ENCODE peak calls at places on chromosomes 3 and 15, in seven cellular contexts. A is right lobe of liver; L is CD8-positive, alpha-beta memory T cell; O is colonic mucosa; N is SJSA1; M is AG04450; E is CD4-positive, alpha-beta memory T cell. F is an unnamed sample.
A peak's percentile ranks its signal among the peaks of the same experiment; 100 is the strongest.

GRCh38 chr3:171825222-171825828 is 15.0 kb upstream of the PLD1 start:
- DNase-seq in E (no peak), M (no peak), A (no peak), N (no peak), O (no peak), L (no peak), F (no peak)

GRCh38 chr3:183490653-183491052 is 62.2 kb upstream of the MCF2L2 start:
- DNase-seq in N (no peak), O (peak; percentile 87), L (no peak), M (no peak), A (peak; percentile 22), E (no peak), F (no peak)

GRCh38 chr15:99251436-99251821 is at the start of gene LRRC28:
- DNase-seq in N (peak; percentile 76), A (no peak), M (no peak), L (no peak), O (no peak), E (no peak), F (no peak)

GRCh38 chr3:24829011-24829581 is 334.4 kb upstream of the THRB start:
- DNase-seq in O (peak; percentile 37), E (no peak), M (no peak), A (peak; percentile 61), N (no peak), L (no peak), F (no peak)

GRCh38 chr15:42191610-42192346 is 16.3 kb downstream of the VPS39 start:
- DNase-seq in N (no peak), A (no peak), L (no peak), E (no peak), M (no peak), O (no peak), F (no peak)

GRCh38 chr15:63390689-63391088 is 9.0 kb upstream of the CA12 start:
- DNase-seq in M (no peak), A (no peak), O (no peak), N (no peak), E (no peak), L (no peak), F (no peak)

GRCh38 chr15:50183112-50183794 is 1.3 kb downstream of the SLC27A2 start:
- DNase-seq in E (no peak), M (no peak), A (no peak), O (peak; percentile 22), N (no peak), L (no peak), F (peak; percentile 0)

GRCh38 chr3:145094355-145094941 is 1066.5 kb downstream of the PLOD2 start:
- DNase-seq in O (no peak), E (no peak), M (peak; percentile 16), L (no peak), N (no peak), A (no peak), F (no peak)

GRCh38 chr3:168684519-168684918 is 588.8 kb upstream of the GOLIM4 start:
- DNase-seq in L (no peak), M (no peak), O (no peak), A (no peak), N (no peak), E (no peak), F (no peak)

GRCh38 chr15:60184579-60184978 is 180.5 kb downstream of the FOXB1 start:
- DNase-seq in E (no peak), L (no peak), A (no peak), M (no peak), O (no peak), N (peak; percentile 44), F (no peak)

GRCh38 chr3:86228106-86228505 is 762.8 kb downstream of the VGLL3 start:
- DNase-seq in E (no peak), L (no peak), N (no peak), M (no peak), O (no peak), A (no peak), F (no peak)

GRCh38 chr3:69012836-69013255 is 638 bp downstream of the EOGT start:
- DNase-seq in L (peak; percentile 7), A (peak; percentile 64), N (peak; percentile 45), O (peak; percentile 48), M (no peak), E (no peak), F (peak; percentile 38)

GRCh38 chr15:83993591-83993990 is 242.0 kb upstream of the GOLGA6L4 start:
- DNase-seq in O (no peak), L (no peak), M (no peak), E (no peak), N (no peak), A (no peak), F (no peak)

GRCh38 chr3:10768995-10769394 is 47.0 kb upstream of the SLC6A11 start:
- DNase-seq in L (no peak), M (no peak), N (no peak), A (no peak), E (no peak), O (no peak), F (no peak)

GRCh38 chr15:29456255-29456654 is 186.6 kb upstream of the NSMCE3 start:
- DNase-seq in N (no peak), M (no peak), O (no peak), E (no peak), A (no peak), L (no peak), F (no peak)

GRCh38 chr3:173920386-173920785 is 522.8 kb downstream of the NLGN1 start:
- DNase-seq in A (no peak), O (no peak), L (no peak), M (no peak), N (no peak), E (no peak), F (no peak)

GRCh38 chr3:17741621-17742091 is 775 bp downstream of the TBC1D5 start:
- DNase-seq in O (no peak), L (no peak), A (no peak), E (no peak), N (no peak), M (no peak), F (no peak)

GRCh38 chr3:17261627-17262369 is 377.0 kb downstream of the PLCL2 start:
- DNase-seq in L (no peak), N (no peak), M (no peak), A (no peak), E (no peak), O (no peak), F (no peak)

GRCh38 chr15:89971592-89971997 is 29.5 kb upstream of the ZNF710 start:
- DNase-seq in M (no peak), L (peak; percentile 17), N (peak; percentile 18), O (peak; percentile 78), E (peak; percentile 37), A (peak; percentile 65), F (peak; percentile 60)

GRCh38 chr3:174002543-174002942 is 605.0 kb downstream of the NLGN1 start:
- DNase-seq in N (no peak), E (no peak), L (no peak), M (no peak), O (no peak), A (no peak), F (no peak)

GRCh38 chr15:89359471-89360293 is 25.1 kb upstream of the POLG start:
- DNase-seq in O (no peak), E (no peak), A (no peak), M (no peak), N (no peak), L (no peak), F (no peak)

GRCh38 chr3:169668081-169668956 is 4.8 kb upstream of the MECOM start:
- DNase-seq in L (no peak), O (peak; percentile 57), E (peak; percentile 13), M (no peak), N (no peak), A (no peak), F (no peak)

GRCh38 chr3:134216206-134216764 is 34.4 kb downstream of the RYK start:
- DNase-seq in M (no peak), E (no peak), L (no peak), N (no peak), O (no peak), A (no peak), F (no peak)

GRCh38 chr3:4984511-4984864 is 5.3 kb downstream of the BHLHE40 start:
- DNase-seq in O (no peak), N (no peak), L (no peak), E (no peak), A (no peak), M (no peak), F (no peak)

GRCh38 chr15:60390231-60390630 is 7.6 kb downstream of the ANXA2 start:
- DNase-seq in A (no peak), N (no peak), L (no peak), M (no peak), E (no peak), O (no peak), F (no peak)

GRCh38 chr3:62414786-62415185 is 41.4 kb upstream of the FEZF2 start:
- DNase-seq in M (no peak), E (no peak), L (no peak), A (no peak), O (no peak), N (no peak), F (no peak)

GRCh38 chr3:174685796-174686195 is 173.3 kb upstream of the NAALADL2 start:
- DNase-seq in E (no peak), L (no peak), O (no peak), N (no peak), M (no peak), A (no peak), F (no peak)

GRCh38 chr3:141063831-141064230 is 12.7 kb downstream of the SPSB4 start:
- DNase-seq in O (no peak), N (no peak), E (no peak), M (no peak), L (no peak), A (no peak), F (no peak)

GRCh38 chr15:88690331-88690730 is 51.5 kb downstream of the ISG20 start:
- DNase-seq in M (no peak), A (no peak), E (no peak), N (no peak), L (no peak), O (no peak), F (no peak)

GRCh38 chr3:127542441-127542952 is 48.0 kb downstream of the TPRA1 start:
- DNase-seq in N (no peak), M (no peak), E (no peak), O (peak; percentile 46), L (no peak), A (peak; percentile 96), F (no peak)
- H3K27ac ChIP-seq in N (no peak overlapping the region), M (no peak overlapping the region), E (no peak overlapping the region), O (peak overlapping the region; percentile 4), L (no peak overlapping the region), A (no peak overlapping the region), F (no peak overlapping the region)

DNA sequence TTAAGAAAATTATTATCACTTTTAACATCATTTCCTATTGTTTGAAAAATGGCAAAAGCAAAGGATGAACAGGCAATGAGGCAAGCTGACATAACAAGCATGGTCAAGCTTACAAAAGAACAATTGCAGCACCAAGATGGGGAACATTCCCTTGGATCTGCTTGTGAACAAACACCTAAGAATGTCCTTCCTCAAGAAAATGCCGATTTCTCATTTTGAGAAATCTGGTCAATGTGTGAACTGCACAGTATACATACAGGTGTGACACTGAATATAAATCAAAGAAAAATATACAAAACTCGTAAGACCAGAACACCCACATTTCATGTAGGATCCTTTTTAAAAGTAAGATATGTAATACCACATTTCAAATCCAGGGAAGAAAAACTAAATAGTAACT is 58.9 kb downstream of the LRRFIP2 start:
- DNase-seq in O (no peak), M (no peak), E (no peak), L (no peak), N (peak; percentile 29), A (no peak), F (no peak)
- H3K4me3 ChIP-seq in O (no peak overlapping the region), M (no peak overlapping the region), E (no peak overlapping the region), L (no peak overlapping the region), N (no peak overlapping the region), A (no peak overlapping the region), F (no peak overlapping the region)

GRCh38 chr3:113226491-113226890 is 15.1 kb downstream of the BOC start:
- DNase-seq in E (no peak), M (no peak), L (no peak), O (no peak), N (no peak), A (no peak), F (no peak)
- H3K27ac ChIP-seq in E (no peak overlapping the region), M (no peak overlapping the region), L (no peak overlapping the region), O (no peak overlapping the region), N (no peak overlapping the region), A (no peak overlapping the region), F (no peak overlapping the region)

GRCh38 chr3:111588527-111588926 is 6.6 kb downstream of the ZBED2 start:
- DNase-seq in E (no peak), O (no peak), N (no peak), L (no peak), M (no peak), A (no peak), F (no peak)
- H3K4me3 ChIP-seq in E (no peak overlapping the region), O (no peak overlapping the region), N (no peak overlapping the region), L (no peak overlapping the region), M (no peak overlapping the region), A (no peak overlapping the region), F (no peak overlapping the region)

F was measured in CD4-positive, CD25-positive, alpha-beta regulatory T cell.